ENCODE peak calls at places on chromosome 4, in ten cellular contexts. One of them, this sample, is unnamed.

GRCh38 chr4:6917445-6918241 is 8.0 kb downstream of the TBC1D14 start:
- DNase-seq in lower leg skin: peak
- DNase-seq in BE2C: peak
- DNase-seq in AG04450: no peak
- DNase-seq in spleen: peak
- DNase-seq in AG10803: no peak
- DNase-seq in neural progenitor cell: peak
- DNase-seq in epithelial cell of esophagus: peak
- DNase-seq in tibial artery: no peak
- DNase-seq in upper lobe of right lung: peak
- DNase-seq in this sample: no peak

GRCh38 chr4:120977435-120977997 is 55.0 kb upstream of the PRDM5 start:
- DNase-seq in lower leg skin: no peak
- DNase-seq in upper lobe of right lung: no peak
- DNase-seq in BE2C: peak
- DNase-seq in neural progenitor cell: peak
- DNase-seq in tibial artery: no peak
- DNase-seq in AG10803: peak
- DNase-seq in AG04450: peak
- DNase-seq in spleen: no peak
- DNase-seq in epithelial cell of esophagus: peak
- DNase-seq in this sample: no peak

GRCh38 chr4:66662620-66663019 is 882.7 kb downstream of the CENPC start:
- DNase-seq in BE2C: no peak
- DNase-seq in lower leg skin: no peak
- DNase-seq in neural progenitor cell: no peak
- DNase-seq in AG04450: no peak
- DNase-seq in epithelial cell of esophagus: no peak
- DNase-seq in spleen: no peak
- DNase-seq in upper lobe of right lung: no peak
- DNase-seq in AG10803: no peak
- DNase-seq in tibial artery: no peak
- DNase-seq in this sample: no peak

GRCh38 chr4:31793907-31794306 is 1073.7 kb downstream of the PCDH7 start:
- DNase-seq in epithelial cell of esophagus: peak
- DNase-seq in BE2C: no peak
- DNase-seq in spleen: no peak
- DNase-seq in upper lobe of right lung: no peak
- DNase-seq in lower leg skin: no peak
- DNase-seq in neural progenitor cell: no peak
- DNase-seq in AG04450: no peak
- DNase-seq in tibial artery: no peak
- DNase-seq in AG10803: no peak
- DNase-seq in this sample: no peak

GRCh38 chr4:27635936-27636913 is 775.6 kb downstream of the STIM2 start:
- DNase-seq in tibial artery: no peak
- DNase-seq in BE2C: no peak
- DNase-seq in lower leg skin: no peak
- DNase-seq in spleen: no peak
- DNase-seq in neural progenitor cell: no peak
- DNase-seq in AG04450: no peak
- DNase-seq in epithelial cell of esophagus: no peak
- DNase-seq in upper lobe of right lung: no peak
- DNase-seq in AG10803: no peak
- DNase-seq in this sample: no peak

GRCh38 chr4:89898304-89898716 is 3.7 kb downstream of the MMRN1 start:
- DNase-seq in lower leg skin: no peak
- DNase-seq in neural progenitor cell: peak
- DNase-seq in AG10803: no peak
- DNase-seq in AG04450: no peak
- DNase-seq in spleen: no peak
- DNase-seq in upper lobe of right lung: no peak
- DNase-seq in BE2C: no peak
- DNase-seq in tibial artery: peak
- DNase-seq in epithelial cell of esophagus: no peak
- DNase-seq in this sample: no peak

GRCh38 chr4:104591505-104591904 is 96.8 kb upstream of the CXXC4 start:
- DNase-seq in neural progenitor cell: peak
- DNase-seq in lower leg skin: no peak
- DNase-seq in epithelial cell of esophagus: no peak
- DNase-seq in spleen: no peak
- DNase-seq in tibial artery: no peak
- DNase-seq in BE2C: peak
- DNase-seq in AG10803: no peak
- DNase-seq in upper lobe of right lung: no peak
- DNase-seq in AG04450: no peak
- DNase-seq in this sample: no peak

GRCh38 chr4:7167706-7168105 is 24.6 kb upstream of the SORCS2 start:
- DNase-seq in AG10803: no peak
- DNase-seq in AG04450: no peak
- DNase-seq in tibial artery: no peak
- DNase-seq in upper lobe of right lung: no peak
- DNase-seq in neural progenitor cell: no peak
- DNase-seq in lower leg skin: no peak
- DNase-seq in BE2C: no peak
- DNase-seq in epithelial cell of esophagus: no peak
- DNase-seq in spleen: peak
- DNase-seq in this sample: peak

GRCh38 chr4:181569553-181569952 is 673.6 kb upstream of the TENM3 start:
- DNase-seq in AG10803: peak
- DNase-seq in AG04450: peak
- DNase-seq in lower leg skin: no peak
- DNase-seq in BE2C: no peak
- DNase-seq in spleen: no peak
- DNase-seq in neural progenitor cell: peak
- DNase-seq in epithelial cell of esophagus: peak
- DNase-seq in tibial artery: no peak
- DNase-seq in upper lobe of right lung: no peak
- DNase-seq in this sample: no peak
- TF ChIP-seq CTCF in AG10803: peak
- TF ChIP-seq CTCF in AG04450: peak
- TF ChIP-seq CTCF in lower leg skin: no peak
- TF ChIP-seq CTCF in BE2C: peak
- TF ChIP-seq CTCF in spleen: no peak
- TF ChIP-seq CTCF in neural progenitor cell: peak
- TF ChIP-seq CTCF in epithelial cell of esophagus: peak
- TF ChIP-seq CTCF in tibial artery: no peak
- TF ChIP-seq CTCF in upper lobe of right lung: peak
- TF ChIP-seq CTCF in this sample: peak

GRCh38 chr4:10074767-10075105 is 41.9 kb downstream of the WDR1 start:
- DNase-seq in spleen: no peak
- DNase-seq in AG04450: no peak
- DNase-seq in BE2C: peak
- DNase-seq in epithelial cell of esophagus: peak
- DNase-seq in neural progenitor cell: peak
- DNase-seq in AG10803: peak
- DNase-seq in tibial artery: peak
- DNase-seq in lower leg skin: no peak
- DNase-seq in upper lobe of right lung: no peak
- DNase-seq in this sample: no peak
- TF ChIP-seq CTCF in spleen: no peak
- TF ChIP-seq CTCF in AG04450: peak
- TF ChIP-seq CTCF in BE2C: peak
- TF ChIP-seq CTCF in epithelial cell of esophagus: peak
- TF ChIP-seq CTCF in neural progenitor cell: peak
- TF ChIP-seq CTCF in AG10803: peak
- TF ChIP-seq CTCF in tibial artery: no peak
- TF ChIP-seq CTCF in lower leg skin: no peak
- TF ChIP-seq CTCF in upper lobe of right lung: peak
- TF ChIP-seq CTCF in this sample: peak

DNA sequence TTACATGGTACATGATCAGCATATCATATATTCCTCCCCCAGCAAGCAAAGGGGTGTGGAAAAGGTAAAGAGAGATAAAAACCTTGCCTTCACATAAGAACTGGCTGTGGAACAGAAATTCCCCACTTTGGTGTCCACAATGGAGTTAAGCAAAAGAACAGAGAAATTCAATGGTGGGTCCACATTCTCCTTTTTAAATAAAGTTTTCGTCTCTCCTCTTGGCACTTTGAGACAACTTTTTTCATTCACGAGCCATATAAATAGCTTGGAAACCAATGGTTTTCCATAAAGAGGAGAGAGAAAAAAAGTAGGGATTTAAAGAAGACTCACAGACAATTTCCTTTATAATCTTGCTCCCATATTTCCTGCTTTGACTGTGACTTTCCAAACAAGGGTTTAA is 148.1 kb downstream of the TSPAN5 start:
- DNase-seq in lower leg skin: no peak
- DNase-seq in AG04450: no peak
- DNase-seq in BE2C: no peak
- DNase-seq in spleen: no peak
- DNase-seq in epithelial cell of esophagus: no peak
- DNase-seq in upper lobe of right lung: no peak
- DNase-seq in neural progenitor cell: no peak
- DNase-seq in AG10803: no peak
- DNase-seq in tibial artery: no peak
- DNase-seq in this sample: no peak
- TF ChIP-seq CTCF in lower leg skin: no peak
- TF ChIP-seq CTCF in AG04450: no peak
- TF ChIP-seq CTCF in BE2C: no peak
- TF ChIP-seq CTCF in spleen: no peak
- TF ChIP-seq CTCF in epithelial cell of esophagus: no peak
- TF ChIP-seq CTCF in upper lobe of right lung: no peak
- TF ChIP-seq CTCF in neural progenitor cell: no peak
- TF ChIP-seq CTCF in AG10803: no peak
- TF ChIP-seq CTCF in tibial artery: no peak
- TF ChIP-seq CTCF in this sample: no peak

DNA sequence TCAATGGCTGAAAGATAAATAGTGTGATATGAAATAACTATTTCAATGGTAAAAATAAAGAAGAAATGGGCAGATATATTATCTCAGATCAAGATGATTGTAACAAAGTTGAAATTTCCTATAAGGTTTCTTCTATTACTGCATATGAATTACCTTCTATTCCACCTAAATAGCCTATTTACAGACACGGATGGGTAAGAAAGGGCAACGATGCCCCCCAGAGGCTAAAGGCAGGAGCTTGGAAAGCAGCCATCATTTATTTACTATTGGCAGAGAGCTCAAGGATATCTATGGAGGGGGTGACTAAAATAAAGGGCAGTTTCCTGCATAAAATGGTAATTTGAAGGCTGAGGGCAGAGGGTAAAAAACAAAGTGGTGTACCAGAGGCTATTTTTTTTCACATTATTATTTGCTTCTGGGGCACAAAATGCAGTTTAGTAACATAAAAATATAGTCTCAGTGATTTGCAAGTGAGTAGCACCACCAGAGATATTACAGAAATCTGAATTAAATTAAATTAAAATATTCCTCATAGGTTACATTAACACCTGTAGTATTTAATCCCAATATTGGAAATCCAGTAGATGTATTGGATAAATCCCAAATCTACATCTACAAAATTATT is 123.1 kb downstream of the BTC start:
- DNase-seq in upper lobe of right lung: no peak
- DNase-seq in tibial artery: no peak
- DNase-seq in lower leg skin: no peak
- DNase-seq in spleen: no peak
- DNase-seq in epithelial cell of esophagus: peak
- DNase-seq in AG10803: peak
- DNase-seq in AG04450: peak
- DNase-seq in BE2C: peak
- DNase-seq in neural progenitor cell: peak
- DNase-seq in this sample: no peak
- TF ChIP-seq CTCF in upper lobe of right lung: peak
- TF ChIP-seq CTCF in tibial artery: no peak
- TF ChIP-seq CTCF in lower leg skin: no peak
- TF ChIP-seq CTCF in spleen: peak
- TF ChIP-seq CTCF in epithelial cell of esophagus: peak
- TF ChIP-seq CTCF in AG10803: peak
- TF ChIP-seq CTCF in AG04450: peak
- TF ChIP-seq CTCF in BE2C: peak
- TF ChIP-seq CTCF in neural progenitor cell: peak
- TF ChIP-seq CTCF in this sample: peak

This sample was measured in chondrocyte.